ENCODE peak calls at places on chromosomes 5 and 9, in ten cellular contexts. One of them, this sample, is unnamed.

GRCh38 chr9:23611874-23612273 is 214.2 kb downstream of the ELAVL2 start:
- DNase-seq in NAMALWA: no peak
- DNase-seq in AG08396: no peak
- DNase-seq in OCI-M1: no peak
- DNase-seq in dermis blood vessel endothelial cell: peak; percentile 49
- DNase-seq in breast epithelium: no peak
- DNase-seq in sigmoid colon: no peak
- DNase-seq in NCI-H1417: no peak
- DNase-seq in lower lobe of right lung: no peak
- DNase-seq in WERI-Rb-1: no peak
- DNase-seq in this sample: peak; percentile 94

GRCh38 chr9:18672706-18673105 is 198.8 kb downstream of the ADAMTSL1 start:
- DNase-seq in NAMALWA: no peak
- DNase-seq in AG08396: no peak
- DNase-seq in OCI-M1: no peak
- DNase-seq in dermis blood vessel endothelial cell: no peak
- DNase-seq in breast epithelium: no peak
- DNase-seq in sigmoid colon: no peak
- DNase-seq in NCI-H1417: no peak
- DNase-seq in lower lobe of right lung: no peak
- DNase-seq in WERI-Rb-1: no peak
- DNase-seq in this sample: no peak

GRCh38 chr9:36802171-36802920 is 229.7 kb downstream of the MELK start:
- DNase-seq in NAMALWA: no peak
- DNase-seq in AG08396: peak; percentile 46
- DNase-seq in OCI-M1: no peak
- DNase-seq in dermis blood vessel endothelial cell: no peak
- DNase-seq in breast epithelium: no peak
- DNase-seq in sigmoid colon: no peak
- DNase-seq in NCI-H1417: no peak
- DNase-seq in lower lobe of right lung: no peak
- DNase-seq in WERI-Rb-1: no peak
- DNase-seq in this sample: no peak

GRCh38 chr5:174082286-174082685 is 36.8 kb downstream of the NSG2 start:
- DNase-seq in NAMALWA: no peak
- DNase-seq in AG08396: no peak
- DNase-seq in OCI-M1: no peak
- DNase-seq in dermis blood vessel endothelial cell: no peak
- DNase-seq in breast epithelium: no peak
- DNase-seq in sigmoid colon: no peak
- DNase-seq in NCI-H1417: no peak
- DNase-seq in lower lobe of right lung: no peak
- DNase-seq in WERI-Rb-1: no peak
- DNase-seq in this sample: no peak

GRCh38 chr5:39775058-39775457 is 350.3 kb upstream of the DAB2 start:
- DNase-seq in NAMALWA: no peak
- DNase-seq in AG08396: no peak
- DNase-seq in OCI-M1: no peak
- DNase-seq in dermis blood vessel endothelial cell: peak; percentile 11
- DNase-seq in breast epithelium: no peak
- DNase-seq in sigmoid colon: no peak
- DNase-seq in NCI-H1417: no peak
- DNase-seq in lower lobe of right lung: no peak
- DNase-seq in WERI-Rb-1: no peak
- DNase-seq in this sample: peak; percentile 7

GRCh38 chr5:135843571-135844337 is 9.3 kb downstream of the SLC25A48 start:
- DNase-seq in NAMALWA: no peak
- DNase-seq in AG08396: no peak
- DNase-seq in OCI-M1: no peak
- DNase-seq in dermis blood vessel endothelial cell: no peak
- DNase-seq in breast epithelium: no peak
- DNase-seq in sigmoid colon: no peak
- DNase-seq in NCI-H1417: no peak
- DNase-seq in lower lobe of right lung: no peak
- DNase-seq in WERI-Rb-1: no peak
- DNase-seq in this sample: no peak

GRCh38 chr9:28970241-28970654 is 1397.0 kb upstream of the C9orf72 start:
- DNase-seq in NAMALWA: no peak
- DNase-seq in AG08396: no peak
- DNase-seq in OCI-M1: no peak
- DNase-seq in dermis blood vessel endothelial cell: no peak
- DNase-seq in breast epithelium: no peak
- DNase-seq in sigmoid colon: no peak
- DNase-seq in NCI-H1417: no peak
- DNase-seq in lower lobe of right lung: no peak
- DNase-seq in WERI-Rb-1: no peak
- DNase-seq in this sample: no peak

GRCh38 chr5:139847091-139847490 is 51.5 kb downstream of the PSD2 start:
- DNase-seq in NAMALWA: no peak
- DNase-seq in AG08396: no peak
- DNase-seq in OCI-M1: no peak
- DNase-seq in dermis blood vessel endothelial cell: no peak
- DNase-seq in breast epithelium: no peak
- DNase-seq in sigmoid colon: no peak
- DNase-seq in NCI-H1417: no peak
- DNase-seq in lower lobe of right lung: no peak
- DNase-seq in WERI-Rb-1: no peak
- DNase-seq in this sample: no peak

GRCh38 chr9:4301971-4302427 is 2.1 kb upstream of the GLIS3 start:
- DNase-seq in NAMALWA: no peak
- DNase-seq in AG08396: peak; percentile 72
- DNase-seq in OCI-M1: peak; percentile 92
- DNase-seq in dermis blood vessel endothelial cell: peak; percentile 72
- DNase-seq in breast epithelium: no peak
- DNase-seq in sigmoid colon: peak; percentile 68
- DNase-seq in NCI-H1417: no peak
- DNase-seq in lower lobe of right lung: no peak
- DNase-seq in WERI-Rb-1: no peak
- DNase-seq in this sample: peak; percentile 58

GRCh38 chr5:113336975-113337374 is 97.8 kb downstream of the TSSK1B start:
- DNase-seq in NAMALWA: peak; percentile 48
- DNase-seq in AG08396: peak; percentile 15
- DNase-seq in OCI-M1: peak; percentile 45
- DNase-seq in dermis blood vessel endothelial cell: peak; percentile 88
- DNase-seq in breast epithelium: no peak
- DNase-seq in sigmoid colon: no peak
- DNase-seq in NCI-H1417: no peak
- DNase-seq in lower lobe of right lung: no peak
- DNase-seq in WERI-Rb-1: peak; percentile 37
- DNase-seq in this sample: peak; percentile 78

GRCh38 chr5:96228449-96228848 is 204.6 kb downstream of the PCSK1 start:
- DNase-seq in NAMALWA: no peak
- DNase-seq in AG08396: no peak
- DNase-seq in OCI-M1: no peak
- DNase-seq in dermis blood vessel endothelial cell: no peak
- DNase-seq in breast epithelium: no peak
- DNase-seq in sigmoid colon: no peak
- DNase-seq in NCI-H1417: no peak
- DNase-seq in lower lobe of right lung: no peak
- DNase-seq in WERI-Rb-1: no peak
- DNase-seq in this sample: no peak

GRCh38 chr5:180116441-180117377 is 45.1 kb upstream of the RNF130 start:
- DNase-seq in NAMALWA: no peak
- DNase-seq in AG08396: no peak
- DNase-seq in OCI-M1: no peak
- DNase-seq in dermis blood vessel endothelial cell: no peak
- DNase-seq in breast epithelium: peak; percentile 42
- DNase-seq in sigmoid colon: peak; percentile 59
- DNase-seq in NCI-H1417: no peak
- DNase-seq in lower lobe of right lung: peak; percentile 45
- DNase-seq in WERI-Rb-1: no peak
- DNase-seq in this sample: no peak

GRCh38 chr5:78720234-78720985 is 71.8 kb upstream of the LHFPL2 start:
- DNase-seq in NAMALWA: no peak
- DNase-seq in AG08396: no peak
- DNase-seq in OCI-M1: peak; percentile 11
- DNase-seq in dermis blood vessel endothelial cell: peak; percentile 18
- DNase-seq in breast epithelium: no peak
- DNase-seq in sigmoid colon: no peak
- DNase-seq in NCI-H1417: no peak
- DNase-seq in lower lobe of right lung: no peak
- DNase-seq in WERI-Rb-1: no peak
- DNase-seq in this sample: peak; percentile 53

GRCh38 chr9:109602987-109603386 is 104.9 kb upstream of the PTPN3 start:
- DNase-seq in NAMALWA: no peak
- DNase-seq in AG08396: no peak
- DNase-seq in OCI-M1: no peak
- DNase-seq in dermis blood vessel endothelial cell: peak; percentile 3
- DNase-seq in breast epithelium: no peak
- DNase-seq in sigmoid colon: no peak
- DNase-seq in NCI-H1417: no peak
- DNase-seq in lower lobe of right lung: no peak
- DNase-seq in WERI-Rb-1: no peak
- DNase-seq in this sample: no peak

GRCh38 chr9:93589688-93590087 is 13.3 kb downstream of the PHF2 start:
- DNase-seq in NAMALWA: no peak
- DNase-seq in AG08396: peak; percentile 60
- DNase-seq in OCI-M1: no peak
- DNase-seq in dermis blood vessel endothelial cell: peak; percentile 56
- DNase-seq in breast epithelium: no peak
- DNase-seq in sigmoid colon: no peak
- DNase-seq in NCI-H1417: no peak
- DNase-seq in lower lobe of right lung: no peak
- DNase-seq in WERI-Rb-1: no peak
- DNase-seq in this sample: peak; percentile 47

GRCh38 chr5:112348387-112348786 is 70.7 kb downstream of the EPB41L4A start:
- DNase-seq in NAMALWA: no peak
- DNase-seq in AG08396: no peak
- DNase-seq in OCI-M1: no peak
- DNase-seq in dermis blood vessel endothelial cell: no peak
- DNase-seq in breast epithelium: no peak
- DNase-seq in sigmoid colon: no peak
- DNase-seq in NCI-H1417: no peak
- DNase-seq in lower lobe of right lung: no peak
- DNase-seq in WERI-Rb-1: no peak
- DNase-seq in this sample: no peak

GRCh38 chr5:151456321-151456940 is 9.0 kb downstream of the SLC36A1 start:
- DNase-seq in NAMALWA: no peak
- DNase-seq in AG08396: no peak
- DNase-seq in OCI-M1: no peak
- DNase-seq in dermis blood vessel endothelial cell: no peak
- DNase-seq in breast epithelium: no peak
- DNase-seq in sigmoid colon: no peak
- DNase-seq in NCI-H1417: peak; percentile 90
- DNase-seq in lower lobe of right lung: no peak
- DNase-seq in WERI-Rb-1: no peak
- DNase-seq in this sample: no peak

GRCh38 chr5:78569441-78569840 is 79.1 kb downstream of the LHFPL2 start:
- DNase-seq in NAMALWA: no peak
- DNase-seq in AG08396: no peak
- DNase-seq in OCI-M1: peak; percentile 42
- DNase-seq in dermis blood vessel endothelial cell: peak; percentile 67
- DNase-seq in breast epithelium: peak; percentile 58
- DNase-seq in sigmoid colon: peak; percentile 87
- DNase-seq in NCI-H1417: peak; percentile 90
- DNase-seq in lower lobe of right lung: peak; percentile 70
- DNase-seq in WERI-Rb-1: peak; percentile 49
- DNase-seq in this sample: peak; percentile 73

GRCh38 chr9:27407966-27408365 is 111.0 kb upstream of the EQTN start:
- DNase-seq in NAMALWA: no peak
- DNase-seq in AG08396: peak; percentile 11
- DNase-seq in OCI-M1: no peak
- DNase-seq in dermis blood vessel endothelial cell: peak; percentile 25
- DNase-seq in breast epithelium: no peak
- DNase-seq in sigmoid colon: no peak
- DNase-seq in NCI-H1417: no peak
- DNase-seq in lower lobe of right lung: no peak
- DNase-seq in WERI-Rb-1: no peak
- DNase-seq in this sample: peak; percentile 4